ENCODE peak calls at places on chromosomes 6 and 20, in five cellular contexts. K is A549, V is HCT116, D is GM12878, A is H1. U is an unnamed sample.

GRCh38 chr6:138404666-138405337 is 779 bp downstream of the HEBP2 start:
- DNase-seq in K (peak), V (no peak), D (no peak), A (no peak), U (peak)

GRCh38 chr6:132484680-132485018 is 28.3 kb downstream of the STX7 start:
- DNase-seq in K (no peak), V (no peak), D (no peak), A (no peak), U (no peak)

GRCh38 chr20:44015733-44016103 is 101.1 kb downstream of the TOX2 start:
- DNase-seq in K (no peak), V (no peak), D (no peak), A (no peak), U (no peak)

GRCh38 chr20:38203337-38204003 is 38.4 kb upstream of the TGM2 start:
- DNase-seq in K (no peak), V (no peak), D (no peak), A (no peak), U (no peak)

GRCh38 chr6:69973763-69974162 is 107.4 kb downstream of the COL19A1 start:
- DNase-seq in K (no peak), V (no peak), D (no peak), A (no peak), U (no peak)

GRCh38 chr20:13745784-13746183 is 38.9 kb downstream of the ESF1 start:
- DNase-seq in K (no peak), V (no peak), D (no peak), A (no peak), U (no peak)

GRCh38 chr6:132333639-132334516 is 67.4 kb downstream of the MOXD1 start:
- DNase-seq in K (peak), V (peak), D (no peak), A (peak), U (no peak)

GRCh38 chr6:10589983-10590382 is 68.8 kb downstream of the GCNT2 start:
- DNase-seq in K (no peak), V (no peak), D (no peak), A (no peak), U (no peak)

GRCh38 chr20:43963233-43963632 is 48.6 kb downstream of the TOX2 start:
- DNase-seq in K (no peak), V (no peak), D (no peak), A (no peak), U (no peak)

GRCh38 chr6:134299236-134299635 is 18.7 kb downstream of the SGK1 start:
- DNase-seq in K (no peak), V (no peak), D (no peak), A (no peak), U (no peak)

GRCh38 chr6:131897050-131897435 is 54.1 kb downstream of the CCN2 start:
- DNase-seq in K (no peak), V (no peak), D (no peak), A (no peak), U (no peak)

GRCh38 chr6:75230484-75231325 is 12.9 kb downstream of the COX7A2 start:
- DNase-seq in K (peak), V (peak), D (no peak), A (no peak), U (peak)
- TF ChIP-seq MAX in K (no peak), V (no peak), D (no peak), A (no peak), U (no peak)

GRCh38 chr6:41560440-41561192 is 14.4 kb downstream of the FOXP4 start:
- DNase-seq in K (no peak), V (no peak), D (no peak), A (no peak), U (peak)
- TF ChIP-seq POLR2A in K (no peak), V (no peak), D (peak), A (no peak), U (no peak)

GRCh38 chr6:106688177-106688951 is 59.0 kb downstream of the QRSL1 start:
- DNase-seq in K (no peak), V (no peak), D (peak), A (no peak), U (no peak)
- TF ChIP-seq MAX in K (no peak), V (no peak), D (no peak), A (no peak), U (no peak)

GRCh38 chr6:31897612-31898199 is at the start of gene EHMT2:
- DNase-seq in K (peak), V (peak), D (no peak), A (no peak), U (peak)

GRCh38 chr6:31899215-31899614 is 1.7 kb upstream of the EHMT2 start:
- DNase-seq in K (no peak), V (no peak), D (no peak), A (no peak), U (peak)

GRCh38 chr6:31896856-31897611 is 464 bp downstream of the EHMT2 start:
- DNase-seq in K (no peak), V (no peak), D (no peak), A (no peak), U (peak)

GRCh38 chr6:31899882-31900722 is 1.8 kb downstream of the ZBTB12 start:
- DNase-seq in K (no peak), V (no peak), D (no peak), A (no peak), U (peak)

DNA sequence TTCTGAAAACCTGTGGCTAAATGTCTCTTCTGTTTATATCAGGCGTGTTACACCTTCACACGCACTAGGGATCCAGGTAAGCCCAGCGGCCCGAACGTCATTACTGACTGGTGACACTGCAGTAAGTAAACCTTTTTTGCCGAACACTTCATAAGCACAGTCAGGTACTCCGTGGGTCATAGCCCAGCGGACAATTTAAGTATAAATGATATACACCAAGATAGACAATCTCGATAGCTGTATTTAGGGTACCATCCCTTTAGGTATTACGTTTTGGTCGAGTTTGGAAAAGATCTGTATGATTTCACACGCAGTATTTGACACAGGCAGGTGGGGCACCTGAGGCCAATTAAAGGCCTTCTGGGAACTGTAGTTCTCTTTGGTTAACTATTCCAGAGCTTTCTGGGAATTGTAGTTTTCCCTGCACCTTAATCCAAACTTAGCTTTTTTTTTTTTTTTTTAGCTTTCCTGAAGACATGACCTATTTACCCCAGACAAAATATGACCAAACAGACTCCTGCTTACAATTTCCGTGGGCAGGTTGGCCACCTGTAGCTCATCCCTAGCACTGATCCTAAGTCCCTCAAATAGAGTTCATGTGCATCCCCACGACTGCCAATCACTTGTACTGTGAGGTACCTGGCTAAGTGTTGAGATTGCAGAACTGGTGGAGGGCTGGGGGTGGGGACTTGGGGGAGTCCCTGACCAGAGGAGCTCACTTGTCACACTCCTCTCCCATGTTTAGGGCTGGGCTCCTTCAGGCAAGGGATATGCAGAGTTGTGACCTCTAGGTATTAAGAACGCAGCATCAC is 908 bp upstream of the EHMT2 start:
- DNase-seq in K (peak), V (peak), D (no peak), A (no peak), U (peak)
- TF ChIP-seq POLR2A in K (no peak), V (no peak), D (no peak), A (no peak), U (no peak)

DNA sequence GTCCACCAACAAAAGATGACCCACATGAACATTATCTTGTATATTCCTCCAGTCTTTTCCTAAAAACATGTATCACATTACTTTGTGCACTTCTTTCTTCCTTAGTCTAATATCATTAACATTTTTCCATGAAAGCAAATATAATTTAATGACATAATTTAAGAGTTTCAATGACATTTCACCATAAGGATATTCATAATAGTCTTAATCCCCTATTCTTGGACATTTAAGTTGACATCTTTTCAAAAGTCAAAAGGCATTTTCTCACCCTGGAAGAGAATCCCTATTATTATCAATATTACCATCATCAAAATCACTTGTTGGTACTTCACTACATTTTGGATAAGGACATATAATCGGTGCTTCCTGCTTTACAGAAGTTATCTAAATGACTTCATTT is 31.3 kb downstream of the EPHA7 start:
- DNase-seq in K (no peak), V (no peak), D (no peak), A (no peak), U (no peak)
- TF ChIP-seq MAX in K (no peak), V (no peak), D (no peak), A (no peak), U (no peak)

DNA sequence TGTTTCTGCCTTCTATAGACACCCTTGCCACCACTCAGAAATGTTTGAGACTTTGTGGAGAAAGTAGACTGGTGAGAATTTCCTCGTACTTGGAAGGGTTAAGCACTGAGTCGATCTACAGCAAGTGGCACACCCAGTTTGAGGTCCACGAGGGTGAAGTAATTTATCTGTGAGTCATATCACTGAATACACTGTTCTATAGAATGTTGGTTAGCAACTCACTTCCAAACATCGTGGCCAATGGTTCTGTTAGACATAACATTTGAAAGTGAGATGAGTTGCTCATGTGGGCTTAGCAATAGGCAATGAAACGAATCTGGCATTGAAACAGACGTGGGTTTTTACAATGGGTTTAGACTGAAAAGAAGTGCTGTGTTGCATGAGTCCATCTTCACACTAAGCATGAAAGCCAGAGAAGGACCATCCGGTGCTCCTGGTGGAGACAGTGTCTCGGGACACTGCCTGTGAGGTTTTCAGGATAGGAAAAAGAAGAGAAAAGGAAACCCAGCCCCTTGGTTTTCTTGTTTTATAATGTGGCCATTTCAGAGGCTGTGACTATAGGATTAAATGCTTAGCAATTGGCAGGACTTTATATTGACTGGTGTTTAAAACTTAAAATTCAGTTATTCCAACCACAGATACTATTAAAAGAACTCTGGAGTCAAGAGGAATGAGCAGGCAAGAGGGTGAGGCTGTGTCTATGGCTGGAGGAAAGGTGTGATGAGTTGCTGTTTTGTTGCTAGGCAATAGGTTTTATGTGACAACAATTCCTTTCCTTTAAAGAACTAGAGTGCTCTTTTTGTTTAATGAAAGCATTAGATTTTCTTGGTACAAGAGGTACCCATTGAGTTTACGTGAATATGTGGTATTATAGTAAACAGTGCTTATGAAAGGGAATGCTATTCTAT is 31.0 kb upstream of the EZR start:
- DNase-seq in K (peak), V (peak), D (no peak), A (no peak), U (peak)
- TF ChIP-seq POLR2A in K (no peak), V (no peak), D (no peak), A (no peak), U (no peak)

DNA sequence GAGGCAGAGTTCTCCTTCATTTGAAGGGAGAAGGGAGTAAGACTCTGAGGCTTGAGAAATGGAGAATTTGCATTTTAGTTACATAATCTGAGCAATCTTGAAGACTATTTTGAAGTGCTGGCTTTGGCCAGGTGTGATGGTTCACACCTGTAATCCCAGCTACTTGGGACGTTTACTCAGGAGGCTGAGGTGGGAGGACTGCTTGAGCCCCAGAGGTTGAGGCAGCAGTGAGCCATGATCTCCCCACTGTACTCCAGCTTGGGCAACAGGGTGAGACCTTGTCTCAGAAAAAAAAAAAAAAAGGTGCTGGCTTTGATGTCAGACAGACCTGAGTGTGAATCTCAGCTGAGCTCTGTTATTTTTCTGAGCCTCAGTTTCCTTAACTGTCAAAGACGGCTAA is 12.4 kb upstream of the ARMC12 start:
- DNase-seq in K (no peak), V (no peak), D (no peak), A (no peak), U (no peak)
- TF ChIP-seq MAX in K (no peak), V (no peak), D (no peak), A (no peak), U (no peak)

DNA sequence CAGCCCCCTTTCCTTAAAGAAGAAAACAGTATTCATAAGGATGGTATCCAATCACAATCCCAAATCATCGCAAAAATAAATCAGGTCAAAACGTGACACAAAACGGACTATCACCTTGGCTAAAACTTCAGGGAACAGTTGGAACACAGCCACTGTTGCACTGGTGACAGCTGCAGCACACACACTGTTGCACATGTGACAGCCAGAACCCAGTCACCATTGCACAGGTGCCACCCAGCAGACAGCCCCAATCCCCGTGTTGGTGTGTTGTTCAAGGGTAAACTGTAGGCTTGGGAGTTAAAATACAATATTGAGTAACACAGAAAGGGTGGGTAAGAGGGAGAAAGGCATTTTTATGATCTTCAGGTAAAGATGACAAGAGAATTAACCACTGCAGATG is 15.8 kb downstream of the PSMB1 start:
- DNase-seq in K (no peak), V (no peak), D (no peak), A (no peak), U (no peak)
- TF ChIP-seq POLR2A in K (no peak), V (no peak), D (no peak), A (no peak), U (no peak)

GRCh38 chr20:63553933-63554290 is at the start of gene FNDC11:
- DNase-seq in K (no peak), V (no peak), D (no peak), A (no peak), U (no peak)

GRCh38 chr20:63554361-63555278 is 661 bp downstream of the FNDC11 start:
- DNase-seq in K (no peak), V (no peak), D (no peak), A (no peak), U (peak)

GRCh38 chr20:63553251-63553932 is 567 bp upstream of the FNDC11 start:
- DNase-seq in K (peak), V (peak), D (peak), A (peak), U (peak)

GRCh38 chr20:63551068-63551467 is 2.9 kb upstream of the FNDC11 start:
- DNase-seq in K (no peak), V (no peak), D (no peak), A (no peak), U (peak)

DNA sequence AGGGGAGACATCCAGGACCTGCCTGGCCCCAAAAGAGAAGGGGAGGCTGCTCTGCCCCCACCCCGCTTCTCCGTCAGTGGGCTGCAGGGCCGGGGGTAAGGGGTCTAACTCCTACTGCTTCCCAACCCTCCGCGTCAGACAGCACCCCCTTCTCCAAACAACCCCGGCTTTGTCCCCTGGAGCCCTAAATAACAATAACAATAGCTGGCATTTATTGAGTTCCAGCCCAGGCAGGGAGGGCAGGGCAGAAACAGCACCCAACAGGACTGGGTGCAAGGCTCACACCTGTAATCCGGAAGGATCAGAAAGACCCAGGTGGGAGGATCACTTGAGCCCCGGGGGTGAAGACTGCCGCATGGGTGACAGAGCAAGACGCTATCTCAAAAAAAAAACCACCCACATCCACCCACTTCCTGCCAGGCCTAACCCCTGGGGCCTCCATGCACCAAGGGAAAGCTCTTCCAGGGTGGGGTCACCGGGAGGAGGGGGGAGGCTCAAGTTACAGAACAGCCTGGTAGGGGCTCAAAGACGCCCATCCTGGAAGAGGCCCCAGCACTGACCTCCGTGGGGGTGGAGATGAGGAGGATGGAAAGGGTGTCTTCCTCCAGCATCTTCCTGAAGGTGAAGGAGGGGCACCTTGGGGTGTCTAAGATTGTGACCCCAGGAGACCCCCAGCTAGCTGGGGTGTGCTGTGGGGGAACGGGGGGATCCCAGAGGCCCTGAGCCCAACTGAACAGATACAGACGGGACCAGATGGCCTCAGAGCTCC is 1.3 kb upstream of the FNDC11 start:
- DNase-seq in K (no peak), V (no peak), D (peak), A (peak), U (peak)
- TF ChIP-seq MAX in K (no peak), V (no peak), D (no peak), A (no peak), U (peak)

U was measured in NB4.